ENCODE peak calls at places on chromosomes 2 and 18, in eight cellular contexts. A is AML-193; M is heart right ventricle; X is GM12878; C is SHP77; N is CD8-positive, alpha-beta T cell; Z is glomerular endothelial cell; G is activated effector memory CD4-positive, alpha-beta T cell treated with anti-CD3 and anti-CD28 coated beads, Interleukin-2, amount 50 U/mL, for 16 hours. J is an unnamed sample.

GRCh38 chr2:234500394-234501006 is 3.6 kb upstream of the ARL4C start:
- DNase-seq in M (peak), Z (peak), C (peak), X (peak), G (peak), N (peak), A (no peak), J (peak)

GRCh38 chr2:168422584-168422983 is 33.5 kb upstream of the CERS6 start:
- DNase-seq in G (no peak), Z (no peak), A (no peak), N (no peak), X (peak), C (no peak), M (no peak), J (no peak)

GRCh38 chr2:122750808-122751207 is 995.4 kb downstream of the TSN start:
- DNase-seq in N (no peak), G (no peak), X (no peak), A (no peak), M (no peak), C (no peak), Z (no peak), J (no peak)

GRCh38 chr2:199991691-199992090 is 36.3 kb downstream of the MAIP1 start:
- DNase-seq in Z (no peak), G (no peak), M (no peak), N (no peak), C (no peak), X (no peak), A (no peak), J (no peak)

GRCh38 chr2:158650646-158651357 is 144.3 kb upstream of the DAPL1 start:
- DNase-seq in A (no peak), X (no peak), Z (no peak), M (no peak), C (no peak), N (no peak), G (no peak), J (no peak)

GRCh38 chr2:167750675-167751074 is 496.7 kb downstream of the STK39 start:
- DNase-seq in Z (no peak), A (no peak), M (no peak), X (no peak), N (no peak), G (no peak), C (no peak), J (no peak)

GRCh38 chr2:39730685-39731302 is 48.3 kb downstream of the THUMPD2 start:
- DNase-seq in A (peak), G (no peak), N (no peak), X (no peak), Z (no peak), M (no peak), C (peak), J (no peak)

GRCh38 chr2:39124770-39125075 is 3.9 kb upstream of the SOS1 start:
- DNase-seq in X (no peak), G (peak), N (no peak), Z (no peak), C (no peak), A (no peak), M (no peak), J (no peak)

GRCh38 chr18:23970161-23971153 is 44.1 kb upstream of the TTC39C start:
- DNase-seq in M (no peak), C (no peak), N (peak), X (peak), A (no peak), G (peak), Z (no peak), J (no peak)

GRCh38 chr2:236874866-236875481 is 210.7 kb upstream of the COPS8 start:
- DNase-seq in Z (no peak), C (no peak), G (no peak), N (no peak), X (no peak), M (no peak), A (no peak), J (no peak)

GRCh38 chr18:42409005-42409404 is 454.0 kb downstream of the PIK3C3 start:
- DNase-seq in G (no peak), M (no peak), N (no peak), X (no peak), C (no peak), A (no peak), Z (no peak), J (no peak)

GRCh38 chr2:74261204-74261864 is 62.9 kb downstream of the MTHFD2 start:
- DNase-seq in C (peak), N (no peak), M (peak), Z (no peak), A (no peak), G (no peak), X (no peak), J (peak)

GRCh38 chr2:101230541-101230993 is 22.1 kb upstream of the CNOT11 start:
- DNase-seq in C (no peak), A (no peak), N (no peak), M (no peak), G (no peak), X (no peak), Z (no peak), J (no peak)

GRCh38 chr2:55063713-55064323 is 13.6 kb upstream of the RTN4 start:
- DNase-seq in N (no peak), G (no peak), X (no peak), A (no peak), C (no peak), M (no peak), Z (no peak), J (no peak)

GRCh38 chr18:23887493-23887892 is 127.1 kb upstream of the TTC39C start:
- DNase-seq in Z (no peak), G (no peak), M (no peak), X (no peak), N (no peak), C (peak), A (no peak), J (peak)

J was measured in uterus.